ENCODE peak calls at places on chromosomes 5 and 9, in six cellular contexts. R, P, X, D, T and Y are unnamed samples.

GRCh38 chr5:111887706-111888105 is 130.7 kb upstream of the NREP start:
- DNase-seq in P (no peak), T (no peak), R (no peak), D (no peak), X (no peak), Y (no peak)

GRCh38 chr5:176779537-176779936 is 30.8 kb upstream of the UNC5A start:
- DNase-seq in D (no peak), R (no peak), P (peak; percentile 34), T (no peak), X (no peak), Y (no peak)

GRCh38 chr5:164784230-164784629 is 1278.8 kb downstream of the MAT2B start:
- DNase-seq in X (no peak), D (no peak), T (no peak), R (no peak), P (no peak), Y (no peak)

GRCh38 chr5:59180515-59180914 is 597.6 kb downstream of the RAB3C start:
- DNase-seq in X (no peak), R (no peak), P (no peak), T (peak; percentile 66), D (peak; percentile 85), Y (no peak)

GRCh38 chr5:10034008-10034407 is 215.7 kb downstream of the ATPSCKMT start:
- DNase-seq in R (no peak), X (no peak), T (no peak), P (no peak), D (no peak), Y (no peak)

GRCh38 chr9:85425153-85425611 is 316.6 kb downstream of the AGTPBP1 start:
- DNase-seq in D (peak; percentile 73), T (peak; percentile 18), P (no peak), R (peak; percentile 68), X (peak; percentile 84), Y (peak; percentile 71)

GRCh38 chr5:51226420-51226735 is 156.9 kb upstream of the ISL1 start:
- DNase-seq in P (no peak), X (no peak), T (no peak), D (no peak), R (no peak), Y (no peak)

GRCh38 chr5:143001764-143002351 is 231.7 kb downstream of the ARHGAP26 start:
- DNase-seq in T (no peak), R (peak; percentile 53), D (peak; percentile 50), P (peak; percentile 74), X (peak; percentile 54), Y (peak; percentile 73)

GRCh38 chr9:107874591-107875374 is 385.2 kb upstream of the KLF4 start:
- DNase-seq in P (no peak), X (no peak), R (no peak), T (peak; percentile 22), D (peak; percentile 69), Y (no peak)

GRCh38 chr5:148776261-148776660 is 50.1 kb upstream of the ADRB2 start:
- DNase-seq in D (no peak), T (no peak), P (no peak), X (no peak), R (no peak), Y (no peak)

GRCh38 chr5:24188196-24188595 is 456.6 kb downstream of the CDH10 start:
- DNase-seq in T (no peak), R (no peak), D (no peak), X (no peak), P (no peak), Y (no peak)

GRCh38 chr5:146560205-146560812 is 44.3 kb upstream of the GPR151 start:
- DNase-seq in P (no peak), T (no peak), R (no peak), D (no peak), X (no peak), Y (no peak)

GRCh38 chr9:112867275-112867991 is 23.2 kb downstream of the SLC46A2 start:
- DNase-seq in D (peak; percentile 20), T (no peak), R (peak; percentile 82), X (no peak), P (no peak), Y (peak; percentile 66)

GRCh38 chr5:2864515-2864914 is 113.0 kb upstream of the IRX2 start:
- DNase-seq in D (no peak), X (no peak), R (no peak), T (no peak), P (no peak), Y (no peak)

GRCh38 chr5:88555658-88556057 is 287.0 kb upstream of the TMEM161B start:
- DNase-seq in T (no peak), D (no peak), R (no peak), P (no peak), X (no peak), Y (no peak)

GRCh38 chr5:116942622-116943021 is 368.0 kb upstream of the SEMA6A start:
- DNase-seq in R (no peak), D (no peak), P (no peak), X (no peak), T (no peak), Y (peak; percentile 1)

GRCh38 chr5:155794801-155795200 is 532.2 kb upstream of the SGCD start:
- DNase-seq in D (no peak), X (peak; percentile 1), P (no peak), T (no peak), R (no peak), Y (peak; percentile 1)

GRCh38 chr9:13923381-13923780 is 390.6 kb downstream of the NFIB start:
- DNase-seq in D (no peak), X (no peak), R (no peak), P (no peak), T (no peak), Y (no peak)

GRCh38 chr9:99948896-99949295 is 42.4 kb downstream of the STX17 start:
- DNase-seq in R (no peak), P (no peak), X (peak; percentile 92), D (no peak), T (no peak), Y (peak; percentile 43)

GRCh38 chr5:111070272-111071134 is 1.0 kb upstream of the TSLP start:
- DNase-seq in T (no peak), P (no peak), X (peak; percentile 33), R (peak; percentile 33), D (peak; percentile 50), Y (peak; percentile 32)

GRCh38 chr9:74645007-74645639 is 148.0 kb downstream of the RORB start:
- DNase-seq in P (no peak), X (peak; percentile 21), R (no peak), T (no peak), D (peak; percentile 23), Y (peak; percentile 18)

GRCh38 chr5:143135832-143136551 is 267.5 kb downstream of the NR3C1 start:
- DNase-seq in R (no peak), P (no peak), D (no peak), T (no peak), X (no peak), Y (no peak)

GRCh38 chr5:96628406-96628805 is 33.8 kb upstream of the CAST start:
- DNase-seq in R (no peak), D (no peak), P (no peak), T (no peak), X (no peak), Y (no peak)

DNA sequence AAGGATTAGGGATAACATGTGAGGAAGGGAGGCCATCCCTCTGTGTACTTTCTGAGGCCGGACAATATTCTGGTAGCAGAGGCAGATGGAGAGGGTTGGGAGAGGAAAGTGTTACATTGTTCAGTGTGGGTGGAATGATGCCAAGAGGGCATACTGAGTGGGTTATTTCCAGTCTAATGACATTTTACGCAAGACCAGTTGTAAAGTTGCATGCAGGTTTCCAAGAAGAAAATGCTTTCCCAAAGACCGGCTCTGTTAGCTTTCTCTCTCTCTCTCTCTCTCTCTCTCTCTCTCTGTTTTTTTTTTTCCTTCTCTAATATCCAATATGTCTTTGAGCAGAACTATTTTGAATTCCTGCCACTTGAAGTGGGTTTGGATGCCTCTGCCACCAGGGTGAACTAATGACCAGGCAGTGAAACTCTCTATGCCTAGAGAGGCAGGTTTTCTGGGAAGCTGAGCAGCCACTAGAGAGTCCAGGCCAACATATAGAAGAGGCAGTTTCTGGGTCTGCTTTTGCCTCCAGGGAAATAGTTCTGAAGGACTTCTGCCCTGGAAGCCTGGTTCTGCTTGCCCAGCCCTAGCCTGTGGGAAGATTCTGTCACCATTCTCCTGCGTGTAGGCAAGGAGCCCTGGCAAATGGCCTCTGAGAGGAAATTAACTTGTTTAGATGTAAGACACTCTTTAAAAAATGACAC is 24.4 kb upstream of the ZNF366 start:
- DNase-seq in D (no peak), R (peak; percentile 61), P (no peak), T (no peak), X (peak; percentile 30), Y (peak; percentile 31)
- TF ChIP-seq CTCF in D (no peak), R (no peak), P (no peak), T (no peak), X (no peak), Y (no peak)

GRCh38 chr9:124475868-124476690 is 25.8 kb downstream of the ADGRD2 start:
- DNase-seq in R (no peak), T (no peak), P (no peak), X (no peak), D (no peak), Y (no peak)

GRCh38 chr9:124478014-124478753 is 27.9 kb downstream of the ADGRD2 start:
- DNase-seq in X (no peak), T (no peak), P (no peak), D (no peak), R (no peak), Y (no peak)

GRCh38 chr9:124479371-124479770 is 27.8 kb downstream of the NR5A1 start:
- DNase-seq in T (no peak), R (no peak), X (no peak), D (no peak), P (no peak), Y (no peak)

GRCh38 chr9:124475158-124475867 is 25.1 kb downstream of the ADGRD2 start:
- DNase-seq in P (no peak), D (no peak), R (no peak), X (no peak), T (no peak), Y (no peak)

GRCh38 chr9:124477211-124478013 is 27.2 kb downstream of the ADGRD2 start:
- DNase-seq in X (no peak), P (no peak), T (no peak), R (no peak), D (no peak), Y (no peak)
- H3K4me3 ChIP-seq in X (no peak overlapping the region), P (peak overlapping the region; percentile 35), T (no peak overlapping the region), R (no peak overlapping the region), D (no peak overlapping the region), Y (no peak overlapping the region)

GRCh38 chr5:28344803-28345433 is 1306.5 kb upstream of the CDH9 start:
- DNase-seq in T (no peak), R (no peak), P (no peak), X (peak; percentile 41), D (peak; percentile 23), Y (peak; percentile 55)
- TF ChIP-seq CTCF in T (peak; percentile 12), R (no peak), P (no peak), X (peak; percentile 15), D (peak; percentile 39), Y (peak; percentile 45)

GRCh38 chr5:172768573-172769323 is 2.2 kb downstream of the DUSP1 start:
- DNase-seq in R (peak; percentile 42), T (no peak), P (peak; percentile 86), D (no peak), X (peak; percentile 55), Y (peak; percentile 73)

GRCh38 chr5:172765766-172766286 is 5.2 kb downstream of the DUSP1 start:
- DNase-seq in R (no peak), D (no peak), X (no peak), T (no peak), P (no peak), Y (peak; percentile 94)

GRCh38 chr5:172768098-172768572 is 2.9 kb downstream of the DUSP1 start:
- DNase-seq in R (no peak), T (no peak), X (peak; percentile 29), P (no peak), D (no peak), Y (no peak)

GRCh38 chr5:172764861-172765765 is 5.9 kb downstream of the DUSP1 start:
- DNase-seq in D (peak; percentile 95), R (peak; percentile 99), P (peak; percentile 98), T (peak; percentile 84), X (peak; percentile 99), Y (peak; percentile 100)

GRCh38 chr5:172766287-172767104 is 4.5 kb downstream of the DUSP1 start:
- DNase-seq in P (no peak), D (no peak), X (peak; percentile 94), T (no peak), R (peak; percentile 84), Y (peak; percentile 94)
- H3K4me3 ChIP-seq in P (peak overlapping the region; percentile 87), D (no peak overlapping the region), X (peak overlapping the region; percentile 9), T (no peak overlapping the region), R (peak overlapping the region; percentile 91), Y (peak overlapping the region; percentile 94)